ENCODE peak calls at places on chromosomes 7 and 10, in four cellular contexts. One of them, this sample, is unnamed.

GRCh38 chr7:4144801-4145470 is 537.2 kb upstream of the FOXK1 start:
- DNase-seq in T-helper 17 cell: no peak
- DNase-seq in HFFc6: no peak
- DNase-seq in coronary artery: no peak
- DNase-seq in this sample: peak

GRCh38 chr10:93211989-93212388 is 138.3 kb downstream of the CYP26A1 start:
- DNase-seq in T-helper 17 cell: no peak
- DNase-seq in HFFc6: no peak
- DNase-seq in coronary artery: no peak
- DNase-seq in this sample: no peak

GRCh38 chr7:697259-697615 is 29.3 kb upstream of the DNAAF5 start:
- DNase-seq in T-helper 17 cell: no peak
- DNase-seq in HFFc6: no peak
- DNase-seq in coronary artery: no peak
- DNase-seq in this sample: no peak

GRCh38 chr7:101832681-101833375 is 15.4 kb downstream of the CUX1 start:
- DNase-seq in T-helper 17 cell: no peak
- DNase-seq in HFFc6: no peak
- DNase-seq in coronary artery: no peak
- DNase-seq in this sample: no peak

GRCh38 chr7:128728608-128729007 is 10.6 kb upstream of the CALU start:
- DNase-seq in T-helper 17 cell: no peak
- DNase-seq in HFFc6: peak
- DNase-seq in coronary artery: no peak
- DNase-seq in this sample: peak

GRCh38 chr10:86423739-86424138 is 57.1 kb upstream of the GRID1 start:
- DNase-seq in T-helper 17 cell: no peak
- DNase-seq in HFFc6: no peak
- DNase-seq in coronary artery: no peak
- DNase-seq in this sample: no peak

GRCh38 chr7:90298145-90299038 is 22.7 kb downstream of the FAM237B start:
- DNase-seq in T-helper 17 cell: no peak
- DNase-seq in HFFc6: peak
- DNase-seq in coronary artery: no peak
- DNase-seq in this sample: peak

GRCh38 chr7:106655703-106656498 is 5.1 kb downstream of the CCDC71L start:
- DNase-seq in T-helper 17 cell: no peak
- DNase-seq in HFFc6: no peak
- DNase-seq in coronary artery: no peak
- DNase-seq in this sample: no peak

GRCh38 chr10:59563506-59563905 is 146.1 kb downstream of the SLC16A9 start:
- DNase-seq in T-helper 17 cell: no peak
- DNase-seq in HFFc6: no peak
- DNase-seq in coronary artery: no peak
- DNase-seq in this sample: peak

GRCh38 chr10:71272122-71272771 is 46.8 kb upstream of the SLC29A3 start:
- DNase-seq in T-helper 17 cell: no peak
- DNase-seq in HFFc6: peak
- DNase-seq in coronary artery: no peak
- DNase-seq in this sample: no peak

GRCh38 chr7:82319674-82320118 is 123.9 kb downstream of the CACNA2D1 start:
- DNase-seq in T-helper 17 cell: no peak
- DNase-seq in HFFc6: peak
- DNase-seq in coronary artery: peak
- DNase-seq in this sample: peak

GRCh38 chr7:87852306-87852705 is 23.9 kb downstream of the SLC25A40 start:
- DNase-seq in T-helper 17 cell: no peak
- DNase-seq in HFFc6: no peak
- DNase-seq in coronary artery: no peak
- DNase-seq in this sample: no peak

GRCh38 chr7:50412958-50413357 is 37.2 kb downstream of the FIGNL1 start:
- DNase-seq in T-helper 17 cell: no peak
- DNase-seq in HFFc6: no peak
- DNase-seq in coronary artery: no peak
- DNase-seq in this sample: no peak

GRCh38 chr10:99870051-99870730 is 87.8 kb downstream of the ABCC2 start:
- DNase-seq in T-helper 17 cell: no peak
- DNase-seq in HFFc6: no peak
- DNase-seq in coronary artery: no peak
- DNase-seq in this sample: no peak

GRCh38 chr10:124592736-124593430 is 131.3 kb downstream of the LHPP start:
- DNase-seq in T-helper 17 cell: no peak
- DNase-seq in HFFc6: no peak
- DNase-seq in coronary artery: no peak
- DNase-seq in this sample: no peak

GRCh38 chr7:75028299-75028698 is 45.3 kb downstream of the RCC1L start:
- DNase-seq in T-helper 17 cell: no peak
- DNase-seq in HFFc6: no peak
- DNase-seq in coronary artery: no peak
- DNase-seq in this sample: no peak

GRCh38 chr7:142883571-142884284 is 1.8 kb downstream of the TRPV6 start:
- DNase-seq in T-helper 17 cell: no peak
- DNase-seq in HFFc6: no peak
- DNase-seq in coronary artery: peak
- DNase-seq in this sample: no peak

GRCh38 chr7:1950623-1951523 is 280.8 kb downstream of the ELFN1 start:
- DNase-seq in T-helper 17 cell: no peak
- DNase-seq in HFFc6: no peak
- DNase-seq in coronary artery: no peak
- DNase-seq in this sample: no peak

GRCh38 chr7:128203047-128203491 is 38.0 kb upstream of the LEP start:
- DNase-seq in T-helper 17 cell: no peak
- DNase-seq in HFFc6: no peak
- DNase-seq in coronary artery: no peak
- DNase-seq in this sample: no peak